ENCODE peak calls at places on chromosomes 11 and 22, in seven cellular contexts. S is H9, Q is transverse colon, H is body of pancreas, P is HCT116, X is cardiac muscle cell, J is fibroblast of lung. V is an unnamed sample. For H3K9me3, the result is how much of the 10 kb centered on the place peaks cover.

GRCh38 chr11:104320956-104321355 is 157.0 kb upstream of the PDGFD start:
- DNase-seq in S (no peak), X (no peak), J (no peak), H (no peak), Q (no peak), P (no peak), V (no peak)

GRCh38 chr11:110097459-110098012 is 4.3 kb downstream of the ZC3H12C start:
- DNase-seq in Q (no peak), S (no peak), X (peak), J (peak), P (no peak), H (no peak), V (no peak)

GRCh38 chr22:42261266-42261665 is 9.2 kb downstream of the TCF20 start:
- DNase-seq in H (no peak), S (no peak), X (peak), Q (no peak), J (peak), P (no peak), V (no peak)

GRCh38 chr22:24244144-24244787 is 616 bp downstream of the GGT5 start:
- DNase-seq in H (no peak), Q (no peak), X (peak), S (no peak), P (no peak), J (peak), V (no peak)

GRCh38 chr11:114060402-114061052 is 1.0 kb downstream of the ZBTB16 start:
- DNase-seq in X (peak), P (no peak), H (peak), J (peak), S (peak), Q (no peak), V (peak)

GRCh38 chr11:93784935-93785360 is 866 bp downstream of the MED17 start:
- DNase-seq in X (peak), S (no peak), P (peak), J (peak), H (no peak), Q (no peak), V (no peak)

GRCh38 chr11:116986521-116987105 is 111.6 kb downstream of the SIK3 start:
- DNase-seq in J (peak), X (peak), P (no peak), Q (no peak), S (no peak), H (no peak), V (no peak)

GRCh38 chr11:117815262-117815803 is 9.2 kb downstream of the FXYD2 start:
- DNase-seq in P (no peak), X (no peak), Q (peak), J (no peak), H (no peak), S (no peak), V (peak)

GRCh38 chr22:24200616-24201212 is 19.4 kb downstream of the SUSD2 start:
- DNase-seq in Q (no peak), S (no peak), J (peak), H (no peak), P (peak), X (peak), V (no peak)

GRCh38 chr11:73969991-73970800 is 12.4 kb downstream of the UCP2 start:
- DNase-seq in H (no peak), S (no peak), P (no peak), X (no peak), Q (no peak), J (no peak), V (no peak)

GRCh38 chr11:61477734-61478148 is 30.8 kb upstream of the LRRC10B start:
- DNase-seq in S (peak), H (peak), P (no peak), J (no peak), X (no peak), Q (peak), V (peak)

GRCh38 chr11:18100926-18101656 is 4.8 kb downstream of the SAAL1 start:
- DNase-seq in J (no peak), H (no peak), X (no peak), Q (no peak), P (no peak), S (no peak), V (no peak)

GRCh38 chr11:86058360-86058759 is 10.5 kb downstream of the PICALM start:
- DNase-seq in P (no peak), J (peak), H (no peak), X (no peak), Q (no peak), S (no peak), V (no peak)

GRCh38 chr11:128061321-128061871 is 526.0 kb downstream of the ETS1 start:
- DNase-seq in X (no peak), Q (no peak), S (no peak), H (no peak), P (no peak), J (peak), V (no peak)

GRCh38 chr11:33984682-33985389 is 66.7 kb upstream of the CAPRIN1 start:
- DNase-seq in X (no peak), J (no peak), S (no peak), Q (no peak), H (no peak), P (no peak), V (no peak)

DNA sequence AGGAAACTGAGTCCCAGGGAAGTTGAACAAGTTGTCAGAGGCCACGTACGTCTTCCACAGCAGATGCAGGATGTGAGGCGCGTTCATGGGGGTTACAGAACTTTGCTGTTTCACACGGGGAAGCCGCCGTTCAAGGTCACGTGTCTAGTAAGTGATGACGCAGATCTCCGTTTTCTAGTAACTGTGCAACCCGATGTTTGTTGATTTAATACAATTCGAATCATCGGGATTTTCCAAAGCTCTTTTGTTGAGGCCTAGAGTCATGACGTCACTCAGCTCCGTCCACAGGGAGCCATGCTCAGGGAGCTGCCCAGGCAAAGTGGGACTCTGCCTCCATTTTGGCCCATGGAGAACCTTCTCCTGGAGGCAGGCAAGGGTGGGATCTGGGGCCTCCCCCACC is 1121.8 kb downstream of the TBC1D22A start:
- DNase-seq in H (no peak), P (no peak), S (no peak), Q (no peak), X (no peak), J (no peak), V (no peak)
- H3K9me3 ChIP-seq in H (under half), P (under half), S (under half), Q (under half), X (under half), J (under half), V (under half)

GRCh38 chr11:100403817-100404216 is 283.3 kb upstream of the ARHGAP42 start:
- DNase-seq in S (no peak), Q (no peak), J (peak), P (no peak), H (no peak), X (peak), V (no peak)
- H3K9me3 ChIP-seq in S (under half), Q (under half), J (under half), P (under half), H (under half), X (under half), V (under half)

GRCh38 chr11:134380229-134380628 is 31.8 kb downstream of the B3GAT1 start:
- DNase-seq in Q (no peak), X (no peak), J (no peak), P (no peak), S (no peak), H (no peak), V (no peak)

GRCh38 chr11:134382830-134383229 is 29.2 kb downstream of the B3GAT1 start:
- DNase-seq in H (no peak), P (no peak), X (no peak), J (no peak), S (no peak), Q (no peak), V (no peak)

GRCh38 chr11:134382257-134382656 is 29.8 kb downstream of the B3GAT1 start:
- DNase-seq in X (no peak), J (no peak), H (no peak), P (no peak), S (no peak), Q (no peak), V (no peak)

GRCh38 chr11:134379241-134379640 is 32.8 kb downstream of the B3GAT1 start:
- DNase-seq in S (no peak), X (no peak), Q (no peak), J (no peak), H (no peak), P (no peak), V (no peak)

DNA sequence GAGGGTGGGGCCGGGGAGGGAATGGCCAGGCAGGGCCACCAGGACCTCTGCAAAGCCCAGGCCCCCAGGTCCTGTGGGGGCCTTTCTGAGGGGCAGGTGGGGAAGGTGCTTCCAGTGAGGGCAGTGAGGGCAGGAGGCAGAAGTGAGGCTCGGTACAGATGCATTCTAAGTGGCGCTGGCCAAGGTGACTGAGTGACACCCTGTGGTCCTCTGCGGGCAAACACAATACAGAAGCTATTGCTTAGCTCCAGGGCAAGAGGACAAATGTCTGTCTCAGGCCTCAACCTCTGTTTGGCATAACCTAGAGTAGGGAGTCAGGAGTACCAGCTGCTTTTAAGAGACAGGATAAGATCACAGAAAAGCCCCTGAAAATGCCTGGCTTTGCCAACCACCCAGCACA is 31.3 kb downstream of the B3GAT1 start:
- DNase-seq in P (no peak), Q (no peak), H (no peak), X (no peak), J (no peak), S (no peak), V (no peak)
- H3K9me3 ChIP-seq in P (under half), Q (under half), H (under half), X (under half), J (under half), S (under half), V (under half)

GRCh38 chr11:3359092-3359824 is 19.7 kb downstream of the ZNF195 start:
- DNase-seq in J (peak), P (no peak), Q (no peak), S (no peak), X (no peak), H (no peak), V (no peak)
- H3K9me3 ChIP-seq in J (under half), P (under half), Q (half or more), S (half or more), X (under half), H (under half), V (under half)

DNA sequence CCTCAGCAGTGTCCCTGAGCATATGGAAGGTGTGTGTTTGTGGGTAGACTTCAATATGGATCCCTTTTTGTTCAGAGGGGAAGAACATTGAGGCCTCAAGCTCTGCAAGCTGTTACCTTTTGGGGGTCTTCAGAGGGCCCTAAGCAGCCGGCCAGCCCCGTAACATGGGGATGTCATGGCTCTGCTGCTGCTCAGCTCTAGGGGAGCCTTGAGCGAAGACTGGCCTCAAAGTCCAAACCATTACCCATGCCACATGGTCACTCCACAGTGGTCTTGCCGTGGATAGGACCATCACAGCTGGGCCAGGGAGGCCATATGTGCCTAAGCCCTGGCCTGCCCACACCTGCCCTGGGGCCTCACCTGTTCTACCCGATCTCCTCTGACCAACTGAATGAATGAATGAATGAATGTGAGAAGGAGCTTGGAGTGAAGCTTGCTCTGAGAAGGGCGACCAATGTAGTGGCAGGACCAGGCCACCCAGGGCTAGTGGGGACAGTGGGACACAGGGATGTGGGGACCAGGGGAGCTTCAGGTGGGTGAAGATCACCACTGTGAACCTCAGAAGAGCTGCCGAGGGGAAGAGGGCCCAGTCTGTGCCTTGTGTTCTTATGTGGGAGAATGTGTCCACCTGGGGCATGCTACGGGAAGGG is 754.6 kb downstream of the BRD1 start:
- DNase-seq in H (no peak), J (no peak), X (no peak), S (no peak), P (no peak), Q (no peak), V (no peak)
- H3K9me3 ChIP-seq in H (under half), J (under half), X (under half), S (under half), P (under half), Q (under half), V (under half)

DNA sequence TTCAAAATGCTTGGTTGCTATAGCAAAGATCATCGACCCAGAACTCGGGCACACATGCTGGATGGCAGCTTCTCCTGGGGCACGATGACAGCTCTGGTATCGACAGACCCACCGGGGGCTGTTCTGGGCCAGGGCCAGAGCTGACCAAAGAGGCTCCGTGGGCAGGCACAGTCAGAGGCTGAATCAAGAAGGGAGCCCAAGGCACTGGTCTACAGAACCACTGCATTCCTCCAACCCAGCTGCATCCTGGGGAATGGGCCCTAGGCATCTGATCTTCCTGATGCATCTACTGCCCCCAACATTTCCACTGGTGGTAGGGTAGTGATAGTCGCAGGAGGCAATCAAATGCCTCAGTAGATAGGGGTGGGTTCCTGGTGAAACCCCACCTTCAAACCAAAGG is 470.3 kb downstream of the TBC1D22A start:
- DNase-seq in J (no peak), P (no peak), S (no peak), Q (no peak), X (no peak), H (no peak), V (no peak)
- H3K9me3 ChIP-seq in J (under half), P (under half), S (half or more), Q (under half), X (under half), H (under half), V (under half)

DNA sequence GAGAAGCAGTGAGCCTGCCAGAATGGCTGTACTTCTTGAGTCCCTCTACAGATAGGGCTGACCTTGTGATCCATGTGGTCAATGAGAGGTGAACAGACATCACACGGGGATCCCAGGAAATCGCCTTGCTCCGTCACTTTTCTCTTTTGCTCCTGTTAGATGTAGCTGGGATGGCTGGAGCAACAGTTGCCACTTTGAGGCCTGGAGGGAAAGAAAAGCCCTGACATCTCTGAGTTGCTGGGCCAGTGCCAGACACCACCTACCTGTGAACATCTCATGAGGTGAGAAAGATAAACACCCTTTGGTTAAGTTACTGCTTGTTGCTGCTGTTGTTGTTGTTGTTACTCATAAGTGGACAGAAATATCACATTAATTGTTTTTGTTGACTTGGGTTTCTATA is 840.3 kb downstream of the TBC1D22A start:
- DNase-seq in J (no peak), S (no peak), P (no peak), X (no peak), Q (no peak), H (peak), V (no peak)
- H3K9me3 ChIP-seq in J (under half), S (under half), P (under half), X (under half), Q (under half), H (under half), V (under half)

GRCh38 chr11:106218096-106218495 is 140.6 kb downstream of the AASDHPPT start:
- DNase-seq in P (no peak), S (no peak), H (no peak), Q (no peak), X (no peak), J (no peak), V (no peak)

GRCh38 chr11:106217456-106217855 is 140.0 kb downstream of the AASDHPPT start:
- DNase-seq in X (no peak), J (no peak), P (no peak), H (no peak), Q (no peak), S (no peak), V (no peak)

DNA sequence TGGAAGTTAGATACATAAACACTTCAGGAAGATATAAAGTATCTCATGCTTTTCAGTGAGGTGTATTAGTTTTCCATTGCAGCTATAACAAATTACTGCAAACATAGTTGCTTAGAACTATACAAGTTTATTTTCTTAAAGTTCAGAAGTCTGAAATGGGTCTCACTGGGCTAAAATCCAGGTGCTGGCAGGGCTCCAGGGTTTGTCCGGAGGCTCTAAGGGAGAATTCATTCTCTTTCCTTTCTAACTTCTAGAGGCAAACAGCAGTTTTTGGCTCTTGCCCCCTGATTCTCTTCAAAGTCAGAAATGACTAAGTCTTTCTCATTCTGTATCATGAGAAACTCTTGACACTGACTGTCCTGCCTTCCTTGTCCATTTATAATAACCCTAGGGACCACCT is 138.8 kb downstream of the AASDHPPT start:
- DNase-seq in X (peak), P (no peak), H (peak), Q (no peak), J (peak), S (no peak), V (no peak)
- H3K9me3 ChIP-seq in X (under half), P (under half), H (under half), Q (under half), J (under half), S (under half), V (under half)